ENCODE peak calls at places on chromosomes 4 and X, in ten cellular contexts. G, V, O, U, A, K, X, E, D and S are unnamed samples.

GRCh38 chr4:179095585-179096228 is 1653.5 kb upstream of the AGA start:
- DNase-seq in X (peak), U (no peak), O (no peak), A (no peak), E (no peak), K (peak), V (peak), G (peak), D (no peak), S (no peak)

GRCh38 chrX:38669425-38669824 is 108.1 kb downstream of the TSPAN7 start:
- DNase-seq in E (no peak), X (no peak), V (no peak), O (no peak), A (no peak), D (no peak), G (no peak), K (no peak), U (no peak), S (no peak)

GRCh38 chr4:140363558-140363957 is 9.9 kb upstream of the SCOC start:
- DNase-seq in O (no peak), G (no peak), U (no peak), X (no peak), A (no peak), K (no peak), V (no peak), D (no peak), E (no peak), S (no peak)

GRCh38 chr4:1403177-1403583 is 3.1 kb downstream of the NKX1-1 start:
- DNase-seq in O (no peak), X (no peak), G (peak), E (no peak), V (no peak), K (no peak), U (no peak), A (peak), D (no peak), S (peak)

GRCh38 chrX:136495043-136495442 is 2.3 kb upstream of the HTATSF1 start:
- DNase-seq in U (no peak), E (no peak), V (no peak), O (no peak), D (no peak), G (no peak), K (no peak), A (no peak), X (no peak), S (no peak)

GRCh38 chr4:188002751-188003150 is 7.2 kb downstream of the ZFP42 start:
- DNase-seq in D (no peak), O (no peak), E (no peak), K (no peak), A (no peak), G (no peak), X (peak), U (no peak), V (no peak), S (no peak)

GRCh38 chrX:46617906-46618305 is 44.3 kb downstream of the CHST7 start:
- DNase-seq in X (no peak), E (no peak), K (no peak), G (no peak), O (no peak), V (no peak), D (no peak), U (no peak), A (no peak), S (no peak)

GRCh38 chr4:173684223-173684622 is 154.2 kb upstream of the HAND2 start:
- DNase-seq in X (no peak), A (no peak), V (no peak), O (no peak), K (no peak), D (no peak), U (no peak), E (no peak), G (no peak), S (no peak)

GRCh38 chr4:67198757-67199156 is 346.5 kb downstream of the CENPC start:
- DNase-seq in O (no peak), E (peak), K (peak), A (no peak), G (peak), V (no peak), X (peak), U (no peak), D (peak), S (no peak)

GRCh38 chr4:76736434-76736833 is 161.5 kb downstream of the SOWAHB start:
- DNase-seq in K (no peak), G (no peak), E (no peak), A (no peak), U (no peak), D (no peak), X (peak), O (no peak), V (no peak), S (no peak)

GRCh38 chrX:31499120-31499519 is 427.3 kb upstream of the FTHL17 start:
- DNase-seq in K (no peak), O (no peak), D (no peak), A (no peak), E (no peak), G (no peak), U (no peak), X (peak), V (no peak), S (no peak)

GRCh38 chr4:41362647-41363383 is 106.1 kb downstream of the UCHL1 start:
- DNase-seq in U (no peak), D (no peak), O (no peak), E (no peak), G (peak), X (no peak), K (no peak), A (no peak), V (no peak), S (no peak)

GRCh38 chr4:24330198-24330972 is 254.0 kb downstream of the DHX15 start:
- DNase-seq in U (no peak), G (no peak), O (no peak), V (no peak), D (peak), K (no peak), X (no peak), E (no peak), A (no peak), S (no peak)

GRCh38 chr4:33940281-33940680 is 2304.0 kb downstream of the ARAP2 start:
- DNase-seq in X (no peak), G (no peak), U (no peak), A (no peak), D (no peak), K (no peak), O (no peak), V (no peak), E (no peak), S (no peak)

GRCh38 chr4:33453916-33454315 is 2733.7 kb downstream of the PCDH7 start:
- DNase-seq in K (no peak), E (no peak), V (no peak), O (no peak), X (no peak), G (no peak), U (no peak), D (no peak), A (no peak), S (no peak)

GRCh38 chr4:90951037-90951436 is 823.8 kb downstream of the CCSER1 start:
- DNase-seq in U (no peak), A (no peak), X (peak), G (peak), K (no peak), O (no peak), V (no peak), E (no peak), D (no peak), S (no peak)

GRCh38 chr4:119977546-119977945 is 89.1 kb downstream of the MAD2L1 start:
- DNase-seq in E (no peak), U (no peak), D (no peak), G (no peak), O (no peak), K (no peak), V (no peak), A (no peak), X (no peak), S (no peak)

GRCh38 chr4:153521467-153521866 is 55.3 kb downstream of the TMEM131L start:
- DNase-seq in U (no peak), V (no peak), O (no peak), E (no peak), D (no peak), G (no peak), A (no peak), X (no peak), K (peak), S (no peak)

GRCh38 chr4:123526511-123526910 is 129.9 kb downstream of the SPRY1 start:
- DNase-seq in A (no peak), K (no peak), X (no peak), G (no peak), V (no peak), D (no peak), E (no peak), U (no peak), O (no peak), S (no peak)

GRCh38 chr4:66741081-66741480 is 804.2 kb downstream of the CENPC start:
- DNase-seq in K (no peak), E (no peak), G (no peak), D (no peak), X (peak), A (no peak), U (no peak), O (no peak), V (no peak), S (no peak)

GRCh38 chr4:153483432-153484418 is 17.6 kb downstream of the TMEM131L start:
- DNase-seq in D (no peak), O (no peak), U (no peak), A (no peak), K (peak), G (no peak), X (peak), E (no peak), V (no peak), S (no peak)

GRCh38 chr4:89556596-89557305 is 249.2 kb upstream of the GPRIN3 start:
- DNase-seq in E (no peak), D (no peak), A (no peak), V (no peak), G (no peak), K (no peak), U (no peak), O (no peak), X (peak), S (no peak)

GRCh38 chrX:153966841-153967535 is 4.6 kb downstream of the HCFC1 start:
- DNase-seq in E (no peak), U (peak), K (no peak), D (no peak), O (no peak), G (no peak), V (no peak), X (peak), A (no peak), S (no peak)

GRCh38 chr4:141768954-141769353 is 132.6 kb downstream of the IL15 start:
- DNase-seq in G (no peak), O (no peak), K (no peak), U (no peak), X (peak), E (no peak), D (no peak), A (no peak), V (no peak), S (no peak)

GRCh38 chr4:151199496-151200190 is 77.3 kb upstream of the PRSS48 start:
- DNase-seq in A (no peak), K (no peak), X (no peak), G (no peak), V (peak), U (no peak), D (no peak), E (no peak), O (no peak), S (no peak)

GRCh38 chrX:135081695-135082094 is 29.8 kb upstream of the RTL8A start:
- DNase-seq in A (no peak), G (no peak), U (no peak), D (no peak), V (no peak), X (no peak), E (no peak), O (no peak), K (no peak), S (no peak)

GRCh38 chr4:3473943-3474335 is 10.8 kb downstream of the DOK7 start:
- DNase-seq in A (no peak), K (no peak), U (no peak), G (no peak), V (no peak), D (no peak), X (no peak), O (no peak), E (no peak), S (no peak)

GRCh38 chrX:8971116-8971515 is 62.8 kb downstream of the FAM9B start:
- DNase-seq in E (peak), D (no peak), V (no peak), U (no peak), A (no peak), K (peak), G (peak), X (peak), O (no peak), S (no peak)

GRCh38 chr4:48331577-48332340 is 9.6 kb upstream of the SLAIN2 start:
- DNase-seq in E (no peak), A (no peak), X (peak), V (no peak), D (no peak), K (no peak), O (no peak), G (no peak), U (no peak), S (no peak)

GRCh38 chr4:87502580-87503238 is 26.5 kb downstream of the SPARCL1 start:
- DNase-seq in U (no peak), X (peak), D (no peak), E (no peak), K (no peak), O (no peak), G (no peak), V (no peak), A (no peak), S (no peak)

GRCh38 chrX:54821310-54821709 is 13.8 kb downstream of the MAGED2 start:
- DNase-seq in O (no peak), A (no peak), X (no peak), K (no peak), D (no peak), G (no peak), U (no peak), V (no peak), E (no peak), S (no peak)

GRCh38 chrX:134847133-134847532 is 143.7 kb upstream of the SMIM10 start:
- DNase-seq in U (no peak), A (no peak), X (no peak), G (no peak), D (no peak), V (no peak), K (no peak), E (no peak), O (no peak), S (no peak)

GRCh38 chr4:139245590-139245989 is 34.4 kb downstream of the MGARP start:
- DNase-seq in K (no peak), E (no peak), G (no peak), A (no peak), D (no peak), X (peak), V (no peak), U (no peak), O (no peak), S (no peak)

GRCh38 chr4:106898621-106899230 is 137.4 kb downstream of the DKK2 start:
- DNase-seq in U (no peak), G (peak), K (peak), V (peak), X (peak), D (peak), A (no peak), E (peak), O (peak), S (no peak)

GRCh38 chr4:147590249-147590920 is 26.8 kb upstream of the TMEM184C start:
- DNase-seq in K (peak), O (peak), V (peak), X (peak), D (peak), E (peak), G (peak), A (peak), U (peak), S (no peak)

GRCh38 chrX:18855919-18856644 is 127.8 kb downstream of the PHKA2 start:
- DNase-seq in U (no peak), E (peak), G (no peak), X (peak), K (peak), D (no peak), V (no peak), A (no peak), O (no peak), S (no peak)

GRCh38 chr4:82562553-82562854 is 716 bp upstream of the TMEM150C start:
- DNase-seq in D (no peak), G (no peak), K (no peak), E (no peak), V (no peak), O (no peak), U (no peak), A (no peak), X (no peak), S (no peak)